ENCODE peak calls at places on chromosome 9, in nine cellular contexts. I, N, E, R, Y, H, T, B and X are unnamed samples.

GRCh38 chr9:93682155-93682968 is 106.0 kb downstream of the PHF2 start:
- DNase-seq in I (peak), H (peak), T (peak), N (peak), R (peak), Y (peak), E (peak), B (peak), X (no peak)

GRCh38 chr9:136438909-136439549 is 616 bp downstream of the INPP5E start:
- DNase-seq in Y (peak), H (peak), E (no peak), T (peak), B (peak), R (peak), N (peak), I (peak), X (no peak)

GRCh38 chr9:135252980-135253304 is 165.5 kb downstream of the OLFM1 start:
- DNase-seq in E (no peak), B (no peak), R (no peak), N (no peak), I (no peak), T (no peak), Y (no peak), H (no peak), X (no peak)

GRCh38 chr9:35686222-35687203 is 3.2 kb downstream of the TPM2 start:
- DNase-seq in E (no peak), H (peak), T (no peak), B (no peak), R (no peak), I (no peak), N (no peak), Y (no peak), X (no peak)

GRCh38 chr9:97908736-97909135 is 13.6 kb downstream of the TRMO start:
- DNase-seq in H (no peak), B (no peak), T (no peak), Y (no peak), I (no peak), E (no peak), R (no peak), N (no peak), X (no peak)

GRCh38 chr9:80964374-80964773 is 725.0 kb downstream of the TLE1 start:
- DNase-seq in B (no peak), T (no peak), I (no peak), H (no peak), R (no peak), Y (no peak), E (no peak), N (no peak), X (no peak)

GRCh38 chr9:77954018-77954417 is 77.6 kb downstream of the GNAQ start:
- DNase-seq in R (no peak), H (peak), E (no peak), Y (no peak), I (no peak), B (no peak), T (no peak), N (no peak), X (no peak)

GRCh38 chr9:8420416-8420815 is 620.8 kb upstream of the DMAC1 start:
- DNase-seq in B (no peak), E (no peak), Y (no peak), R (no peak), I (no peak), H (no peak), T (no peak), N (no peak), X (no peak)

GRCh38 chr9:35367451-35367850 is 122.5 kb upstream of the RUSC2 start:
- DNase-seq in I (no peak), B (no peak), H (peak), N (no peak), E (no peak), R (no peak), T (peak), Y (no peak), X (peak)

GRCh38 chr9:14942037-14942436 is 31.8 kb upstream of the FREM1 start:
- DNase-seq in N (no peak), H (no peak), T (no peak), Y (no peak), B (no peak), E (no peak), R (no peak), I (no peak), X (no peak)

GRCh38 chr9:127121628-127122175 is 733 bp downstream of the ANGPTL2 start:
- DNase-seq in I (no peak), E (peak), H (peak), T (no peak), N (no peak), B (peak), R (peak), Y (no peak), X (no peak)

GRCh38 chr9:129458663-129459549 is 162.0 kb downstream of the C9orf50 start:
- DNase-seq in E (peak), N (no peak), H (peak), B (peak), R (no peak), Y (peak), T (no peak), I (peak), X (no peak)

GRCh38 chr9:109482391-109482916 is 15.7 kb downstream of the PTPN3 start:
- DNase-seq in Y (no peak), B (no peak), E (no peak), T (no peak), N (no peak), H (no peak), R (no peak), I (no peak), X (no peak)

GRCh38 chr9:129759329-129759728 is 6.5 kb upstream of the PTGES start:
- DNase-seq in N (no peak), R (no peak), Y (no peak), E (no peak), B (no peak), H (no peak), T (no peak), I (no peak), X (no peak)

GRCh38 chr9:127177682-127178265 is 55.3 kb upstream of the ANGPTL2 start:
- DNase-seq in T (no peak), B (no peak), E (no peak), R (peak), N (no peak), Y (no peak), I (no peak), H (no peak), X (no peak)

GRCh38 chr9:23812673-23813072 is 13.4 kb downstream of the ELAVL2 start:
- DNase-seq in H (no peak), Y (no peak), B (no peak), R (no peak), E (no peak), N (no peak), T (no peak), I (no peak), X (no peak)

GRCh38 chr9:114911167-114911821 is 19.1 kb downstream of the TNFSF8 start:
- DNase-seq in H (peak), N (peak), E (peak), I (no peak), B (peak), R (no peak), Y (no peak), T (peak), X (no peak)

GRCh38 chr9:121499427-121500164 is at the start of gene GGTA1:
- DNase-seq in B (peak), R (peak), I (no peak), T (peak), Y (no peak), H (peak), E (peak), N (no peak), X (peak)

GRCh38 chr9:134751630-134752029 is 110.0 kb downstream of the COL5A1 start:
- DNase-seq in I (no peak), H (no peak), T (no peak), Y (no peak), N (no peak), R (no peak), B (no peak), E (no peak), X (no peak)

GRCh38 chr9:17462869-17463464 is 115.9 kb upstream of the SH3GL2 start:
- DNase-seq in R (no peak), T (peak), I (no peak), H (peak), Y (no peak), N (peak), B (no peak), E (peak), X (peak)

GRCh38 chr9:112059145-112059979 is 115.7 kb downstream of the SUSD1 start:
- DNase-seq in E (peak), I (no peak), H (peak), R (no peak), B (no peak), N (no peak), Y (no peak), T (peak), X (peak)

GRCh38 chr9:131181091-131181681 is 55.8 kb downstream of the NUP214 start:
- DNase-seq in T (no peak), Y (no peak), R (no peak), H (no peak), E (no peak), B (no peak), N (peak), I (no peak), X (no peak)

GRCh38 chr9:85202596-85202995 is 533.1 kb downstream of the NTRK2 start:
- DNase-seq in H (peak), Y (no peak), E (peak), N (no peak), B (no peak), T (peak), R (no peak), I (no peak), X (no peak)

GRCh38 chr9:34384368-34385165 is 7.9 kb upstream of the MYORG start:
- DNase-seq in B (no peak), N (no peak), Y (no peak), I (no peak), H (no peak), E (no peak), T (no peak), R (peak), X (no peak)

GRCh38 chr9:137452761-137453642 is 6.1 kb downstream of the NSMF start:
- DNase-seq in B (no peak), H (no peak), N (no peak), R (no peak), I (peak), T (no peak), E (no peak), Y (no peak), X (no peak)

GRCh38 chr9:106025449-106025848 is 331.1 kb downstream of the TMEM38B start:
- DNase-seq in E (no peak), B (peak), N (no peak), T (peak), Y (no peak), R (no peak), I (no peak), H (no peak), X (no peak)

GRCh38 chr9:134889386-134890214 is 9.0 kb downstream of the FCN2 start:
- DNase-seq in E (no peak), T (no peak), N (no peak), Y (no peak), R (no peak), B (no peak), I (no peak), H (peak), X (no peak)

GRCh38 chr9:4381744-4382143 is 81.9 kb upstream of the GLIS3 start:
- DNase-seq in T (no peak), N (no peak), R (no peak), H (no peak), E (no peak), B (no peak), I (no peak), Y (no peak), X (no peak)

GRCh38 chr9:75235632-75236031 is 147.3 kb downstream of the OSTF1 start:
- DNase-seq in E (no peak), R (no peak), Y (no peak), T (peak), B (no peak), I (no peak), N (no peak), H (no peak), X (no peak)

GRCh38 chr9:89426389-89426961 is 71.4 kb downstream of the SEMA4D start:
- DNase-seq in E (no peak), N (no peak), B (no peak), T (no peak), Y (no peak), H (no peak), R (no peak), I (no peak), X (no peak)

GRCh38 chr9:133202145-133202513 is 6.9 kb downstream of the OBP2B start:
- DNase-seq in I (no peak), N (no peak), Y (no peak), H (no peak), E (no peak), T (no peak), B (no peak), R (no peak), X (no peak)

GRCh38 chr9:77647659-77648457 is at the start of gene GNA14:
- DNase-seq in B (peak), N (peak), T (peak), E (no peak), Y (no peak), R (peak), H (peak), I (no peak), X (no peak)

GRCh38 chr9:79236466-79236865 is 335.3 kb upstream of the TLE4 start:
- DNase-seq in I (no peak), N (no peak), R (no peak), T (peak), Y (no peak), H (no peak), B (no peak), E (no peak), X (no peak)

GRCh38 chr9:119234636-119235035 is 134.6 kb downstream of the BRINP1 start:
- DNase-seq in Y (no peak), R (no peak), N (no peak), T (no peak), I (no peak), E (no peak), B (no peak), H (no peak), X (no peak)

GRCh38 chr9:36470891-36471290 is 70.8 kb upstream of the RNF38 start:
- DNase-seq in H (peak), B (no peak), R (no peak), N (peak), T (peak), E (peak), I (peak), Y (no peak), X (no peak)